ENCODE peak calls at places on chromosome 4, in eight cellular contexts. H is 8988T; I is NCI-H1092 treated with DMSO at 0.1 percent for 48 hours; C is stimulated activated naive B cell treated with anti-CD40 and anti-IgM and Interleukin-4, amounts not matched to agents 10 μg/mL and 1 μg/mL and 100 μg/mL, for 72 hours; S is naive thymus-derived CD8-positive, alpha-beta T cell; Y is fibroblast of gingiva; T is AG08395; D is fibroblast of the aortic adventitia. U is an unnamed sample.

GRCh38 chr4:140426610-140427103 is 791 bp downstream of the CLGN start:
- DNase-seq in I (peak), T (no peak), D (no peak), Y (no peak), C (peak), H (peak), S (no peak), U (peak)

GRCh38 chr4:1647432-1647831 is 36.7 kb downstream of the FAM53A start:
- DNase-seq in I (no peak), C (no peak), T (no peak), H (no peak), Y (no peak), D (no peak), S (no peak), U (peak)

GRCh38 chr4:55181606-55182005 is 56.2 kb upstream of the KDR start:
- DNase-seq in C (no peak), S (no peak), I (no peak), Y (no peak), D (peak), T (no peak), H (no peak), U (no peak)

GRCh38 chr4:118346495-118346894 is 6.3 kb downstream of the PRSS12 start:
- DNase-seq in H (no peak), T (no peak), D (no peak), I (no peak), C (no peak), Y (no peak), S (no peak), U (no peak)

GRCh38 chr4:168907119-168907698 is 102.8 kb downstream of the CBR4 start:
- DNase-seq in Y (no peak), I (no peak), H (no peak), C (no peak), D (peak), S (no peak), T (peak), U (peak)

GRCh38 chr4:8730681-8731080 is 138.1 kb downstream of the CPZ start:
- DNase-seq in H (no peak), T (no peak), Y (no peak), I (no peak), C (no peak), S (peak), D (no peak), U (no peak)

GRCh38 chr4:772776-773175 is 53.2 kb downstream of the CPLX1 start:
- DNase-seq in D (no peak), Y (no peak), T (no peak), I (no peak), C (no peak), S (no peak), H (no peak), U (no peak)

GRCh38 chr4:170190265-170190664 is 100.5 kb upstream of the AADAT start:
- DNase-seq in Y (no peak), I (no peak), S (no peak), D (no peak), T (no peak), C (no peak), H (no peak), U (no peak)

GRCh38 chr4:108793413-108793812 is 30.6 kb upstream of the ETNPPL start:
- DNase-seq in S (no peak), I (no peak), D (no peak), H (no peak), T (no peak), Y (no peak), C (no peak), U (no peak)